ENCODE peak calls at places on chromosome 20, in five cellular contexts. H, P, I, A and J are unnamed samples.

GRCh38 chr20:51696304-51697118 is 71.7 kb downstream of the ATP9A start:
- DNase-seq in H (no peak), P (no peak), I (no peak), A (no peak), J (peak; percentile 65)

GRCh38 chr20:57265649-57266250 is 691 bp downstream of the BMP7 start:
- DNase-seq in H (no peak), P (no peak), I (no peak), A (peak; percentile 72), J (peak; percentile 79)

GRCh38 chr20:24772667-24773066 is 176.4 kb upstream of the CST7 start:
- DNase-seq in H (no peak), P (no peak), I (no peak), A (no peak), J (no peak)

GRCh38 chr20:25643735-25644134 is 19.9 kb upstream of the NANP start:
- DNase-seq in H (no peak), P (no peak), I (no peak), A (no peak), J (no peak)

GRCh38 chr20:57080796-57081195 is 185.6 kb downstream of the BMP7 start:
- DNase-seq in H (no peak), P (no peak), I (no peak), A (no peak), J (no peak)

GRCh38 chr20:53763707-53764415 is 170.2 kb upstream of the ZNF217 start:
- DNase-seq in H (no peak), P (peak; percentile 100), I (peak; percentile 58), A (peak; percentile 54), J (no peak)

GRCh38 chr20:53809242-53809641 is 215.6 kb upstream of the ZNF217 start:
- DNase-seq in H (no peak), P (no peak), I (no peak), A (no peak), J (no peak)

GRCh38 chr20:1617055-1617454 is 2.8 kb downstream of the SIRPB1 start:
- DNase-seq in H (no peak), P (no peak), I (no peak), A (no peak), J (no peak)

GRCh38 chr20:53575481-53576194 is 18.0 kb downstream of the ZNF217 start:
- DNase-seq in H (no peak), P (no peak), I (no peak), A (no peak), J (no peak)

GRCh38 chr20:15700147-15700765 is 873.0 kb downstream of the KIF16B start:
- DNase-seq in H (no peak), P (no peak), I (no peak), A (no peak), J (peak; percentile 15)

GRCh38 chr20:23656372-23656771 is 18.6 kb upstream of the CST3 start:
- DNase-seq in H (no peak), P (no peak), I (no peak), A (peak; percentile 47), J (no peak)

GRCh38 chr20:59207742-59208357 is 44.2 kb downstream of the ZNF831 start:
- DNase-seq in H (peak; percentile 72), P (peak; percentile 53), I (no peak), A (peak; percentile 80), J (peak; percentile 50)

GRCh38 chr20:35796556-35796955 is 24.7 kb downstream of the PHF20 start:
- DNase-seq in H (no peak), P (no peak), I (peak; percentile 12), A (no peak), J (no peak)

GRCh38 chr20:24337074-24337473 is 132.4 kb upstream of the SYNDIG1 start:
- DNase-seq in H (no peak), P (no peak), I (peak; percentile 35), A (no peak), J (no peak)

GRCh38 chr20:5718896-5719595 is 31.2 kb upstream of the SHLD1 start:
- DNase-seq in H (no peak), P (no peak), I (no peak), A (no peak), J (no peak)

GRCh38 chr20:2578430-2579192 is 42.2 kb downstream of the TMC2 start:
- DNase-seq in H (peak; percentile 27), P (peak; percentile 18), I (no peak), A (peak; percentile 28), J (no peak)

GRCh38 chr20:4225778-4226177 is 210.4 kb upstream of the RNF24 start:
- DNase-seq in H (no peak), P (peak; percentile 43), I (peak; percentile 98), A (no peak), J (no peak)

GRCh38 chr20:62967149-62967501 is 14.6 kb downstream of the SLC17A9 start:
- DNase-seq in H (no peak), P (no peak), I (no peak), A (no peak), J (no peak)
- H3K36me3 ChIP-seq in H (no peaks in the 10 kb centered on the region), P (peaks cover 45% of the 10 kb centered on the region), I (no peaks in the 10 kb centered on the region), A (no peaks in the 10 kb centered on the region), J (no peaks in the 10 kb centered on the region)

GRCh38 chr20:20820104-20820503 is 107.7 kb upstream of the RALGAPA2 start:
- DNase-seq in H (peak; percentile 49), P (peak; percentile 68), I (no peak), A (peak; percentile 69), J (peak; percentile 47)

GRCh38 chr20:20820780-20821495 is 108.5 kb upstream of the RALGAPA2 start:
- DNase-seq in H (no peak), P (no peak), I (no peak), A (no peak), J (no peak)

GRCh38 chr20:20823469-20823868 is 111.0 kb upstream of the RALGAPA2 start:
- DNase-seq in H (no peak), P (no peak), I (no peak), A (no peak), J (no peak)

GRCh38 chr20:20824924-20825584 is 112.6 kb upstream of the RALGAPA2 start:
- DNase-seq in H (peak; percentile 42), P (peak; percentile 70), I (peak; percentile 2), A (peak; percentile 83), J (peak; percentile 56)

DNA sequence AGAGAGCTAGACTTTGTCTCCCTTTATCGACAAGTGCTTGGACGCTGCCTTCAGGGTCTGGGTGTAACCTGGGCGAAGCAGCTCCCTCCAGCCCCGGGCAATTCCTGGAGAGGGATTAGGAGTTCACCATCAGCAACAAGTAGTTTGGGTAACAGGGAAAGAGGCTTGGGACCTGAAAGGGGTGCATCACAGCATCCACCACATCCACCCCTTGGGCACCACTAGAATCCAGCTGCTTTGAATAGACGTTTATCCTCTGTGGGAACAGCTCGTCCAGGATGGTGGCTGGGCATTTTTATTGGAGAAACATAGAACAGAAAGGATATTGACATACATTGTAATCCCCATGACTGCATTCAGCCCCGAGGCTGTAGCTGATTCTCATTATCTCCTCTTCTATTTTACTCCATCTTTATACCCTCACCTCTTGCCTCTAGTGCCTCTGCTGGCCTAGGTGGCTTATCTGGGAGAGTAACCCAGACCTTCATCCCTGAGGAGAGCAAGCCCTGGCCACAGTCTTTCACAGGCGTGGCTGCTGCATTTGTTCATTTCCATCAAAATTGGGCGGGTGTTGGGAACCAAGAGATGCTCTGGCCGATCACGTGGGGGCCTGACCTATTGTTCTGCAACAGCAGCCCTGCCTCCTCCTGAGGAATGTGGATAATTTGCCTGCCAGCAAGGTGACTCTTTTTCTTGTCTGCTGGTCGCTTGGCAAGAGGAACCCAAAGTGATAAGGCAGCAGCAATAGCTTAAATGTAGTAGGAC is 109.2 kb upstream of the RALGAPA2 start:
- DNase-seq in H (no peak), P (no peak), I (no peak), A (peak; percentile 54), J (no peak)
- TF ChIP-seq RFX5 in H (no peak), P (no peak), I (no peak), A (no peak), J (no peak)

GRCh38 chr20:10670521-10671220 is 3.1 kb downstream of the JAG1 start:
- DNase-seq in H (no peak), P (peak; percentile 47), I (peak; percentile 30), A (no peak), J (no peak)

GRCh38 chr20:10667077-10667401 is 6.8 kb downstream of the JAG1 start:
- DNase-seq in H (no peak), P (no peak), I (no peak), A (no peak), J (no peak)

GRCh38 chr20:10667560-10668167 is 6.1 kb downstream of the JAG1 start:
- DNase-seq in H (no peak), P (no peak), I (no peak), A (no peak), J (no peak)

GRCh38 chr20:10669843-10670446 is 3.9 kb downstream of the JAG1 start:
- DNase-seq in H (no peak), P (no peak), I (no peak), A (no peak), J (no peak)

GRCh38 chr20:10668677-10669368 is 5.0 kb downstream of the JAG1 start:
- DNase-seq in H (no peak), P (no peak), I (no peak), A (no peak), J (no peak)
- H3K36me3 ChIP-seq in H (no peaks in the 10 kb centered on the region), P (peaks cover 21% of the 10 kb centered on the region), I (peaks cover 36% of the 10 kb centered on the region), A (peaks cover 25% of the 10 kb centered on the region), J (peaks cover 43% of the 10 kb centered on the region)

DNA sequence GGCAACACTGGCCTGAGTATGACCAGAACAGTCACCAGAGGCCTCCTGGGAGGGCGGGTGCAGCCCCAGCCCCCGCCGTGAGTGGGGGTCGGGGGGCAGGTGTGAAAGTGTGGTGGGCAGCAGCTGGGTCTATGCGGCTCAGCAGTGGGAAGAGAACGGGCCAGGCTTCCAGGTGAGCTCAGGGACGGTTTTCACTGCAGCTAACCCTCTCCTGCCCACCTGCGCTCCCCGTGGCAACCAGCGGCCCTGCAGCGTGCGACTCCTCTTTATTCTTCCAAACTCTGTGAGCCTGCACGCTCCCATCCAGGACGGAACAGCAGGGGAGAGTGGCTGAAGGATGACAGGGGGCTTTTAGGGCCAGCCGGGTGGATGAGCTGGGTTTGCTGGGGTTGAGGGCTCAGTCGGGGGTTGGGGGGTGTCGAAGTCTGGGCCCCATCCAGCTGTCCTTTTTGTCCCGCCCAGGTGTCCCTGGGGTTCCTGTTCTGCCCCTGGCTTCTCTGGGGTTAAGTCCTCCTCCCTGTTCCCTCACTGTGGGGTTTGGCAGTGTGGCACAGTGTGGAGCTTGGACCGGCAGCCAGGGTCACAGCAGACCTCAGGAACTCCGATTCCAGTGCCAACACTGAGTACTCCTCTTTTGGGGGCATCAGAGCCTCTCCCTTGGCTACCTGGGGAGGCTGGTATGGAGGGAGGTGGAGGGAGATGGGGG is 859 bp upstream of the BIRC7 start:
- DNase-seq in H (peak; percentile 50), P (peak; percentile 60), I (no peak), A (peak; percentile 85), J (no peak)
- TF ChIP-seq RFX5 in H (no peak), P (no peak), I (no peak), A (no peak), J (no peak)

DNA sequence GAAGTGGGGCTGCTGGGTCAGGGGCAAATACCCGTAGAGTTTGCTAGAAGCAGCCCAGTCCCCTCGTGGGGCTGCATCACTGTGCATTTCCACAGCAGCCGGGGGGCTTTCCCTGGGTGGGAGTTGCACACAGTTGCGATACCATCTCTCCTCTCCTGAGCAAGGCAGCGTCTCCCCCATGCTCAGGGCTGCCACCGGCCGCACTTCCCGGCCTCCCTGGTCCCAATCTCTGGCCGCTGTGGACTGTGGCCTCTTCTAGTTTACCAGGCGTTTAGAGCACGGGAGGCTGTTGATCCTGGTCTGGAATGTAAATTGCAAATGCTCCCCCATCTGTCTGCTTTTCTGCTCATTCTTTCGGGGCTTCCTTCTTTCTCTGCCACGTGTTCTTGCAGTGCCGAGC is 31.1 kb downstream of the OSBPL2 start:
- DNase-seq in H (no peak), P (no peak), I (no peak), A (no peak), J (no peak)
- H3K36me3 ChIP-seq in H (peaks cover 26% of the 10 kb centered on the region), P (peaks cover 49% of the 10 kb centered on the region), I (peaks cover 48% of the 10 kb centered on the region), A (peaks cover 13% of the 10 kb centered on the region), J (peaks cover 29% of the 10 kb centered on the region)